ENCODE peak calls at places on chromosomes 4 and X, in seven cellular contexts. One of them, this sample, is unnamed.

GRCh38 chr4:44121210-44121609 is 327.4 kb downstream of the KCTD8 start:
- DNase-seq in activated T-cell treated with anti-CD3 and anti-CD28 coated beads for 48 hours: no peak
- DNase-seq in colonic mucosa: no peak
- DNase-seq in NCI-H1105 treated with DMSO at 0.1 percent for 48 hours: no peak
- DNase-seq in OCI-LY7: no peak
- DNase-seq in amniotic stem cell: no peak
- DNase-seq in kidney tubule cell: no peak
- DNase-seq in this sample: no peak

GRCh38 chrX:51395807-51396728 is 63.4 kb downstream of the NUDT10 start:
- DNase-seq in activated T-cell treated with anti-CD3 and anti-CD28 coated beads for 48 hours: peak
- DNase-seq in colonic mucosa: no peak
- DNase-seq in NCI-H1105 treated with DMSO at 0.1 percent for 48 hours: peak
- DNase-seq in OCI-LY7: peak
- DNase-seq in amniotic stem cell: no peak
- DNase-seq in kidney tubule cell: peak
- DNase-seq in this sample: peak

GRCh38 chrX:131729295-131729694 is 185.4 kb downstream of the OR13H1 start:
- DNase-seq in activated T-cell treated with anti-CD3 and anti-CD28 coated beads for 48 hours: no peak
- DNase-seq in colonic mucosa: peak
- DNase-seq in NCI-H1105 treated with DMSO at 0.1 percent for 48 hours: no peak
- DNase-seq in OCI-LY7: no peak
- DNase-seq in amniotic stem cell: peak
- DNase-seq in kidney tubule cell: peak
- DNase-seq in this sample: no peak

GRCh38 chr4:153161599-153161971 is 42.7 kb upstream of the TRIM2 start:
- DNase-seq in activated T-cell treated with anti-CD3 and anti-CD28 coated beads for 48 hours: no peak
- DNase-seq in colonic mucosa: no peak
- DNase-seq in NCI-H1105 treated with DMSO at 0.1 percent for 48 hours: peak
- DNase-seq in OCI-LY7: no peak
- DNase-seq in amniotic stem cell: no peak
- DNase-seq in kidney tubule cell: no peak
- DNase-seq in this sample: no peak

GRCh38 chr4:102036619-102037376 is 246.3 kb downstream of the BANK1 start:
- DNase-seq in activated T-cell treated with anti-CD3 and anti-CD28 coated beads for 48 hours: no peak
- DNase-seq in colonic mucosa: no peak
- DNase-seq in NCI-H1105 treated with DMSO at 0.1 percent for 48 hours: no peak
- DNase-seq in OCI-LY7: no peak
- DNase-seq in amniotic stem cell: peak
- DNase-seq in kidney tubule cell: no peak
- DNase-seq in this sample: no peak

GRCh38 chr4:105859233-105859632 is 36.0 kb upstream of the NPNT start:
- DNase-seq in activated T-cell treated with anti-CD3 and anti-CD28 coated beads for 48 hours: no peak
- DNase-seq in colonic mucosa: no peak
- DNase-seq in NCI-H1105 treated with DMSO at 0.1 percent for 48 hours: no peak
- DNase-seq in OCI-LY7: no peak
- DNase-seq in amniotic stem cell: peak
- DNase-seq in kidney tubule cell: peak
- DNase-seq in this sample: no peak

GRCh38 chr4:52614241-52614640 is 44.9 kb downstream of the USP46 start:
- DNase-seq in activated T-cell treated with anti-CD3 and anti-CD28 coated beads for 48 hours: no peak
- DNase-seq in colonic mucosa: no peak
- DNase-seq in NCI-H1105 treated with DMSO at 0.1 percent for 48 hours: no peak
- DNase-seq in OCI-LY7: no peak
- DNase-seq in amniotic stem cell: no peak
- DNase-seq in kidney tubule cell: no peak
- DNase-seq in this sample: no peak

GRCh38 chrX:148601034-148601433 is 100.6 kb downstream of the AFF2 start:
- DNase-seq in activated T-cell treated with anti-CD3 and anti-CD28 coated beads for 48 hours: no peak
- DNase-seq in colonic mucosa: no peak
- DNase-seq in NCI-H1105 treated with DMSO at 0.1 percent for 48 hours: no peak
- DNase-seq in OCI-LY7: no peak
- DNase-seq in amniotic stem cell: no peak
- DNase-seq in kidney tubule cell: peak
- DNase-seq in this sample: no peak

GRCh38 chr4:38344929-38345328 is 319.1 kb upstream of the KLF3 start:
- DNase-seq in activated T-cell treated with anti-CD3 and anti-CD28 coated beads for 48 hours: no peak
- DNase-seq in colonic mucosa: no peak
- DNase-seq in NCI-H1105 treated with DMSO at 0.1 percent for 48 hours: no peak
- DNase-seq in OCI-LY7: no peak
- DNase-seq in amniotic stem cell: no peak
- DNase-seq in kidney tubule cell: no peak
- DNase-seq in this sample: no peak

GRCh38 chrX:109643687-109644086 is 18.7 kb upstream of the KCNE5 start:
- DNase-seq in activated T-cell treated with anti-CD3 and anti-CD28 coated beads for 48 hours: no peak
- DNase-seq in colonic mucosa: no peak
- DNase-seq in NCI-H1105 treated with DMSO at 0.1 percent for 48 hours: no peak
- DNase-seq in OCI-LY7: no peak
- DNase-seq in amniotic stem cell: no peak
- DNase-seq in kidney tubule cell: no peak
- DNase-seq in this sample: no peak

GRCh38 chr4:36053931-36054330 is 190.4 kb downstream of the ARAP2 start:
- DNase-seq in activated T-cell treated with anti-CD3 and anti-CD28 coated beads for 48 hours: no peak
- DNase-seq in colonic mucosa: no peak
- DNase-seq in NCI-H1105 treated with DMSO at 0.1 percent for 48 hours: no peak
- DNase-seq in OCI-LY7: no peak
- DNase-seq in amniotic stem cell: no peak
- DNase-seq in kidney tubule cell: peak
- DNase-seq in this sample: no peak

GRCh38 chr4:37689353-37689752 is 3.2 kb upstream of the RELL1 start:
- DNase-seq in activated T-cell treated with anti-CD3 and anti-CD28 coated beads for 48 hours: no peak
- DNase-seq in colonic mucosa: no peak
- DNase-seq in NCI-H1105 treated with DMSO at 0.1 percent for 48 hours: no peak
- DNase-seq in OCI-LY7: no peak
- DNase-seq in amniotic stem cell: no peak
- DNase-seq in kidney tubule cell: no peak
- DNase-seq in this sample: no peak